ENCODE peak calls at places on chromosomes 4 and X, in five cellular contexts. One of them, this sample, is unnamed.

GRCh38 chr4:106898621-106899230 is 137.4 kb downstream of the DKK2 start:
- DNase-seq in brain microvascular endothelial cell: peak; percentile 70
- DNase-seq in AG09319: peak; percentile 24
- DNase-seq in RWPE2: no peak
- DNase-seq in psoas muscle: no peak
- DNase-seq in this sample: peak; percentile 48

GRCh38 chr4:7911044-7911578 is 28.6 kb downstream of the AFAP1 start:
- DNase-seq in brain microvascular endothelial cell: peak; percentile 89
- DNase-seq in AG09319: peak; percentile 76
- DNase-seq in RWPE2: no peak
- DNase-seq in psoas muscle: peak; percentile 59
- DNase-seq in this sample: no peak

GRCh38 chr4:52869196-52869595 is 7.1 kb downstream of the RASL11B start:
- DNase-seq in brain microvascular endothelial cell: no peak
- DNase-seq in AG09319: peak; percentile 55
- DNase-seq in RWPE2: no peak
- DNase-seq in psoas muscle: peak; percentile 84
- DNase-seq in this sample: no peak

GRCh38 chrX:2811271-2811670 is 17.5 kb upstream of the GYG2 start:
- DNase-seq in brain microvascular endothelial cell: no peak
- DNase-seq in AG09319: no peak
- DNase-seq in RWPE2: no peak
- DNase-seq in psoas muscle: no peak
- DNase-seq in this sample: no peak

GRCh38 chr4:153143527-153144348 is 60.5 kb upstream of the TRIM2 start:
- DNase-seq in brain microvascular endothelial cell: no peak
- DNase-seq in AG09319: peak; percentile 24
- DNase-seq in RWPE2: no peak
- DNase-seq in psoas muscle: no peak
- DNase-seq in this sample: peak; percentile 52

GRCh38 chr4:184514121-184514988 is 40.0 kb upstream of the IRF2 start:
- DNase-seq in brain microvascular endothelial cell: peak; percentile 87
- DNase-seq in AG09319: peak; percentile 45
- DNase-seq in RWPE2: no peak
- DNase-seq in psoas muscle: peak; percentile 56
- DNase-seq in this sample: peak; percentile 7

GRCh38 chr4:63563288-63564014 is 845.8 kb downstream of the TECRL start:
- DNase-seq in brain microvascular endothelial cell: no peak
- DNase-seq in AG09319: no peak
- DNase-seq in RWPE2: no peak
- DNase-seq in psoas muscle: no peak
- DNase-seq in this sample: no peak

GRCh38 chr4:30103455-30103854 is 616.7 kb upstream of the PCDH7 start:
- DNase-seq in brain microvascular endothelial cell: no peak
- DNase-seq in AG09319: no peak
- DNase-seq in RWPE2: no peak
- DNase-seq in psoas muscle: no peak
- DNase-seq in this sample: no peak

GRCh38 chr4:4502694-4503311 is 39.0 kb downstream of the STX18 start:
- DNase-seq in brain microvascular endothelial cell: peak; percentile 90
- DNase-seq in AG09319: no peak
- DNase-seq in RWPE2: no peak
- DNase-seq in psoas muscle: no peak
- DNase-seq in this sample: peak; percentile 2

GRCh38 chr4:7715251-7716014 is 224.2 kb downstream of the AFAP1 start:
- DNase-seq in brain microvascular endothelial cell: no peak
- DNase-seq in AG09319: no peak
- DNase-seq in RWPE2: no peak
- DNase-seq in psoas muscle: peak; percentile 27
- DNase-seq in this sample: no peak

GRCh38 chr4:16754104-16754503 is 144.3 kb downstream of the LDB2 start:
- DNase-seq in brain microvascular endothelial cell: no peak
- DNase-seq in AG09319: no peak
- DNase-seq in RWPE2: no peak
- DNase-seq in psoas muscle: no peak
- DNase-seq in this sample: no peak

GRCh38 chr4:184097240-184097619 is 120.4 kb downstream of the ENPP6 start:
- DNase-seq in brain microvascular endothelial cell: no peak
- DNase-seq in AG09319: no peak
- DNase-seq in RWPE2: no peak
- DNase-seq in psoas muscle: peak; percentile 82
- DNase-seq in this sample: no peak

GRCh38 chr4:70706516-70706915 is 15.2 kb upstream of the RUFY3 start:
- DNase-seq in brain microvascular endothelial cell: no peak
- DNase-seq in AG09319: no peak
- DNase-seq in RWPE2: no peak
- DNase-seq in psoas muscle: no peak
- DNase-seq in this sample: no peak

GRCh38 chr4:154982187-154983047 is 201.3 kb downstream of the RBM46 start:
- DNase-seq in brain microvascular endothelial cell: peak; percentile 40
- DNase-seq in AG09319: peak; percentile 8
- DNase-seq in RWPE2: no peak
- DNase-seq in psoas muscle: peak; percentile 51
- DNase-seq in this sample: peak; percentile 50

GRCh38 chr4:88958080-88958479 is 98.9 kb downstream of the FAM13A start:
- DNase-seq in brain microvascular endothelial cell: no peak
- DNase-seq in AG09319: no peak
- DNase-seq in RWPE2: no peak
- DNase-seq in psoas muscle: no peak
- DNase-seq in this sample: no peak

GRCh38 chr4:186329372-186329771 is 63.4 kb downstream of the F11 start:
- DNase-seq in brain microvascular endothelial cell: no peak
- DNase-seq in AG09319: no peak
- DNase-seq in RWPE2: no peak
- DNase-seq in psoas muscle: no peak
- DNase-seq in this sample: no peak

GRCh38 chr4:77600521-77601451 is 4.8 kb upstream of the CXCL13 start:
- DNase-seq in brain microvascular endothelial cell: peak; percentile 22
- DNase-seq in AG09319: no peak
- DNase-seq in RWPE2: no peak
- DNase-seq in psoas muscle: no peak
- DNase-seq in this sample: peak; percentile 38

GRCh38 chr4:66929748-66930147 is 615.6 kb downstream of the CENPC start:
- DNase-seq in brain microvascular endothelial cell: no peak
- DNase-seq in AG09319: no peak
- DNase-seq in RWPE2: no peak
- DNase-seq in psoas muscle: no peak
- DNase-seq in this sample: no peak

GRCh38 chr4:86657910-86658309 is 63.8 kb downstream of the PTPN13 start:
- DNase-seq in brain microvascular endothelial cell: no peak
- DNase-seq in AG09319: no peak
- DNase-seq in RWPE2: no peak
- DNase-seq in psoas muscle: no peak
- DNase-seq in this sample: no peak

GRCh38 chr4:57777871-57778270 is 667.7 kb upstream of the IGFBP7 start:
- DNase-seq in brain microvascular endothelial cell: no peak
- DNase-seq in AG09319: no peak
- DNase-seq in RWPE2: no peak
- DNase-seq in psoas muscle: no peak
- DNase-seq in this sample: no peak

GRCh38 chrX:139930923-139931645 is 1.8 kb downstream of the ATP11C start:
- DNase-seq in brain microvascular endothelial cell: no peak
- DNase-seq in AG09319: no peak
- DNase-seq in RWPE2: no peak
- DNase-seq in psoas muscle: peak; percentile 46
- DNase-seq in this sample: peak; percentile 19

GRCh38 chr4:188032170-188032569 is 36.6 kb downstream of the ZFP42 start:
- DNase-seq in brain microvascular endothelial cell: no peak
- DNase-seq in AG09319: no peak
- DNase-seq in RWPE2: no peak
- DNase-seq in psoas muscle: no peak
- DNase-seq in this sample: no peak

GRCh38 chr4:26161030-26161824 is 159.6 kb upstream of the RBPJ start:
- DNase-seq in brain microvascular endothelial cell: no peak
- DNase-seq in AG09319: no peak
- DNase-seq in RWPE2: no peak
- DNase-seq in psoas muscle: no peak
- DNase-seq in this sample: peak; percentile 2
- TF ChIP-seq CTCF in brain microvascular endothelial cell: peak; percentile 59
- TF ChIP-seq CTCF in AG09319: no peak
- TF ChIP-seq CTCF in RWPE2: peak; percentile 34
- TF ChIP-seq CTCF in psoas muscle: no peak
- TF ChIP-seq CTCF in this sample: no peak

DNA sequence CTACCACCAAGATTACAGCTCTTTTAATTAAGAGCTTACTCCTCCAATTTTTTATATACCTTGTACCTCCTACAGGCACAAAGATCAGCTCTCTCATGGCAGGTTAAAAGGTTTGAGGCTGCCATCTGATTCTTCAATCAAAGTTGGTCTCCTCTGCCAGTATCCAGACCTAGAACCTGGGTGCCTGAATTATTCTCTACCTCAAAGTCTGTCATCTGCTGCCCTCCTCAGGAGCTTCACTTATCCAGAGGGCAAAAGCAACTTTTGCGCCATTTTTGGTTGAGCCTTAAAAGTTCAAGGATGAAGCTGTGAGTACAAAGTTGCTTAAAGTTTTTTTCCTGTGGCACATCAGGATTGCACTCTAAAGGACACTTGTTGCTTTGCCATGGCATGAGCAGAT is 343.7 kb upstream of the PPP1R2C start:
- DNase-seq in brain microvascular endothelial cell: no peak
- DNase-seq in AG09319: no peak
- DNase-seq in RWPE2: no peak
- DNase-seq in psoas muscle: no peak
- DNase-seq in this sample: no peak
- TF ChIP-seq CTCF in brain microvascular endothelial cell: no peak
- TF ChIP-seq CTCF in AG09319: no peak
- TF ChIP-seq CTCF in RWPE2: peak; percentile 6
- TF ChIP-seq CTCF in psoas muscle: no peak
- TF ChIP-seq CTCF in this sample: no peak

GRCh38 chrX:124228849-124229248 is 103.6 kb upstream of the TEX13D start:
- DNase-seq in brain microvascular endothelial cell: no peak
- DNase-seq in AG09319: no peak
- DNase-seq in RWPE2: no peak
- DNase-seq in psoas muscle: no peak
- DNase-seq in this sample: no peak

GRCh38 chrX:124229374-124229773 is 103.1 kb upstream of the TEX13D start:
- DNase-seq in brain microvascular endothelial cell: no peak
- DNase-seq in AG09319: no peak
- DNase-seq in RWPE2: no peak
- DNase-seq in psoas muscle: no peak
- DNase-seq in this sample: no peak

GRCh38 chrX:124226129-124226528 is 106.3 kb upstream of the TEX13D start:
- DNase-seq in brain microvascular endothelial cell: no peak
- DNase-seq in AG09319: no peak
- DNase-seq in RWPE2: no peak
- DNase-seq in psoas muscle: no peak
- DNase-seq in this sample: no peak

GRCh38 chrX:124217289-124218251 is 114.9 kb upstream of the TEX13D start:
- DNase-seq in brain microvascular endothelial cell: peak; percentile 53
- DNase-seq in AG09319: no peak
- DNase-seq in RWPE2: peak; percentile 35
- DNase-seq in psoas muscle: no peak
- DNase-seq in this sample: no peak

DNA sequence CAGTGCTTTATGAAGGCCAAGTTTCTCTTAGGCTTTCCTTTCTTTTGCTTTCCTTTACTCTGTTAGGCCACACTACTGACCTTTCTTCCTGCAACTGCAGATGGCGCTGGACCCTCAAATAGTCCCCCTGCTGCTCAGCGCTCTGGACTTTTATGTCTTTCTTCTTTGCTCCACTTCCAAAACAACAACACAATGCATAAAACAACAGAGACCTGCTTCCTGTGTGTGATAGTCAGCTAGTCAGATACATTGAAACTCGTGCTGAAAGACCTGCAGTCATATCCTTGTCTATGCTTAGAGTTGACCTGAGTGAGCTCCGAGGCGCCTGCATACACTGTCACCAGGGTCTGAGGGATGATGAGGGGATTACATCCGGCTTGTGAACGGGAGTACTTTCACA is 108.9 kb upstream of the TEX13D start:
- DNase-seq in brain microvascular endothelial cell: no peak
- DNase-seq in AG09319: no peak
- DNase-seq in RWPE2: no peak
- DNase-seq in psoas muscle: no peak
- DNase-seq in this sample: no peak
- TF ChIP-seq CTCF in brain microvascular endothelial cell: peak; percentile 34
- TF ChIP-seq CTCF in AG09319: no peak
- TF ChIP-seq CTCF in RWPE2: no peak
- TF ChIP-seq CTCF in psoas muscle: no peak
- TF ChIP-seq CTCF in this sample: no peak

DNA sequence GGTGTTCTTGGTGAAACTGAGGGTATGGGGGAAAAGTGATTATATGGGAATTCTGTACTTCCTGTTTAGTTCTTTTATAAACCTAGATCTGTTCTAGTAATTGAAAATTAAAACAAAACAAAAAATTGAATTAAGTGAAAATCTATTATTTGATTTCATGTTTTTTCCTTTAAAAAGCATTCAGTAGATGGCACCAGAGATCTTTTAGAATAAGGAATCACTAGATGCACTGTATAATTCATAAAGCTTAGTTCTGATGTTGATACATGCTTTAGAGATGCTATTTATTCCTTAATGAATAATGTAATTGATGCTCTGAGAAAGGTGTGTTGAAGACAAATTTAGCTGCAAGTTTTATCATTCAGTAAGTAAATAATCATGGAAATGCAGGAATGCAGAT is 87.3 kb downstream of the LCORL start:
- DNase-seq in brain microvascular endothelial cell: no peak
- DNase-seq in AG09319: no peak
- DNase-seq in RWPE2: no peak
- DNase-seq in psoas muscle: no peak
- DNase-seq in this sample: no peak
- TF ChIP-seq CTCF in brain microvascular endothelial cell: no peak
- TF ChIP-seq CTCF in AG09319: peak; percentile 5
- TF ChIP-seq CTCF in RWPE2: peak; percentile 38
- TF ChIP-seq CTCF in psoas muscle: no peak
- TF ChIP-seq CTCF in this sample: no peak

GRCh38 chrX:12767856-12768255 is 23.4 kb upstream of the PRPS2 start:
- DNase-seq in brain microvascular endothelial cell: no peak
- DNase-seq in AG09319: no peak
- DNase-seq in RWPE2: no peak
- DNase-seq in psoas muscle: no peak
- DNase-seq in this sample: no peak

GRCh38 chrX:12771445-12772069 is 19.7 kb upstream of the PRPS2 start:
- DNase-seq in brain microvascular endothelial cell: peak; percentile 13
- DNase-seq in AG09319: no peak
- DNase-seq in RWPE2: no peak
- DNase-seq in psoas muscle: peak; percentile 58
- DNase-seq in this sample: peak; percentile 79

GRCh38 chrX:12770440-12770839 is 20.8 kb upstream of the PRPS2 start:
- DNase-seq in brain microvascular endothelial cell: no peak
- DNase-seq in AG09319: no peak
- DNase-seq in RWPE2: no peak
- DNase-seq in psoas muscle: no peak
- DNase-seq in this sample: no peak
- TF ChIP-seq CTCF in brain microvascular endothelial cell: peak; percentile 45
- TF ChIP-seq CTCF in AG09319: peak; percentile 42
- TF ChIP-seq CTCF in RWPE2: peak; percentile 51
- TF ChIP-seq CTCF in psoas muscle: peak; percentile 49
- TF ChIP-seq CTCF in this sample: no peak